ENCODE peak calls at places on chromosomes 16 and 17, in five cellular contexts. One of them, this sample, is unnamed.

GRCh38 chr17:78315355-78316114 is 44.3 kb downstream of the SOCS3 start:
- DNase-seq in K562: peak; percentile 86
- DNase-seq in WTC11: no peak
- DNase-seq in H1: no peak
- DNase-seq in HepG2: peak; percentile 45
- DNase-seq in this sample: peak; percentile 33

GRCh38 chr17:27602721-27603445 is 28.1 kb upstream of the LGALS9 start:
- DNase-seq in K562: peak; percentile 91
- DNase-seq in WTC11: peak; percentile 92
- DNase-seq in H1: peak; percentile 93
- DNase-seq in HepG2: peak; percentile 42
- DNase-seq in this sample: no peak

GRCh38 chr17:62892069-62892675 is 73.9 kb upstream of the TANC2 start:
- DNase-seq in K562: no peak
- DNase-seq in WTC11: no peak
- DNase-seq in H1: no peak
- DNase-seq in HepG2: no peak
- DNase-seq in this sample: no peak

GRCh38 chr16:27625050-27625697 is 75.2 kb downstream of the KATNIP start:
- DNase-seq in K562: no peak
- DNase-seq in WTC11: no peak
- DNase-seq in H1: no peak
- DNase-seq in HepG2: peak; percentile 88
- DNase-seq in this sample: no peak

GRCh38 chr16:1448536-1449116 is 4.3 kb upstream of the CCDC154 start:
- DNase-seq in K562: no peak
- DNase-seq in WTC11: no peak
- DNase-seq in H1: no peak
- DNase-seq in HepG2: no peak
- DNase-seq in this sample: no peak

GRCh38 chr17:82269138-82269881 is 4.2 kb downstream of the CSNK1D start:
- DNase-seq in K562: no peak
- DNase-seq in WTC11: no peak
- DNase-seq in H1: no peak
- DNase-seq in HepG2: no peak
- DNase-seq in this sample: no peak

GRCh38 chr16:66623755-66624154 is 19.3 kb downstream of the CMTM3 start:
- DNase-seq in K562: no peak
- DNase-seq in WTC11: no peak
- DNase-seq in H1: no peak
- DNase-seq in HepG2: no peak
- DNase-seq in this sample: no peak

GRCh38 chr16:73183678-73184092 is 135.8 kb upstream of the ZFHX3 start:
- DNase-seq in K562: no peak
- DNase-seq in WTC11: no peak
- DNase-seq in H1: no peak
- DNase-seq in HepG2: no peak
- DNase-seq in this sample: no peak

GRCh38 chr17:41429667-41430066 is 5.3 kb upstream of the KRT37 start:
- DNase-seq in K562: no peak
- DNase-seq in WTC11: no peak
- DNase-seq in H1: no peak
- DNase-seq in HepG2: no peak
- DNase-seq in this sample: no peak

GRCh38 chr16:24939224-24939623 is 75.9 kb downstream of the ARHGAP17 start:
- DNase-seq in K562: no peak
- DNase-seq in WTC11: no peak
- DNase-seq in H1: no peak
- DNase-seq in HepG2: no peak
- DNase-seq in this sample: no peak

GRCh38 chr16:23532448-23532847 is 22.2 kb upstream of the GGA2 start:
- DNase-seq in K562: no peak
- DNase-seq in WTC11: no peak
- DNase-seq in H1: no peak
- DNase-seq in HepG2: no peak
- DNase-seq in this sample: no peak

GRCh38 chr16:3170440-3171180 is 17.4 kb upstream of the OR1F1 start:
- DNase-seq in K562: no peak
- DNase-seq in WTC11: peak; percentile 66
- DNase-seq in H1: peak; percentile 77
- DNase-seq in HepG2: no peak
- DNase-seq in this sample: no peak

GRCh38 chr17:27523712-27524111 is 67.5 kb downstream of the KSR1 start:
- DNase-seq in K562: no peak
- DNase-seq in WTC11: no peak
- DNase-seq in H1: no peak
- DNase-seq in HepG2: no peak
- DNase-seq in this sample: no peak

GRCh38 chr16:53803998-53804397 is 100.0 kb downstream of the FTO start:
- DNase-seq in K562: no peak
- DNase-seq in WTC11: no peak
- DNase-seq in H1: no peak
- DNase-seq in HepG2: no peak
- DNase-seq in this sample: no peak

GRCh38 chr17:17641621-17642409 is 39.4 kb upstream of the RAI1 start:
- DNase-seq in K562: peak; percentile 50
- DNase-seq in WTC11: peak; percentile 85
- DNase-seq in H1: peak; percentile 90
- DNase-seq in HepG2: peak; percentile 74
- DNase-seq in this sample: peak; percentile 46

GRCh38 chr16:50631249-50631984 is 49.7 kb downstream of the SNX20 start:
- DNase-seq in K562: no peak
- DNase-seq in WTC11: no peak
- DNase-seq in H1: no peak
- DNase-seq in HepG2: no peak
- DNase-seq in this sample: no peak

DNA sequence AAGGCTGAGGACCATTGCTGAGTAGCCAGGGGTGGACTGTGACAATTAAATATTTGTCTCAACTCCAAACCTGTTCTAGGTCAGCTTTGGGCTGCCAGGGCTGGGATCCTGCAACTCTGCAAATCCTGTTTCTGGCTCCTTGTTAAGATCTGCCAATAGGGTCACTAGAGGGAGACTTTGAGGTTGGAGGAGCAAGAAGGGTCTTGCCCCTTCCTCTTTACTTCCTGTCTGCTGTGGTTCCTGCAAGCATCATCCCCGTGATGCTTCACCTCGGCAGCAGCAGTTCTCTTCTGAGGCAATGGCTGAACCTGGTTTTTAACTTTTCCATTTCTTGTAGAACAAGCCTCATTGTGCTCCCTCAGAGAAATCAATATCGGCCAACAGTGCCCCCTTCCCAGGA is 124.6 kb downstream of the IRX5 start:
- DNase-seq in K562: no peak
- DNase-seq in WTC11: no peak
- DNase-seq in H1: no peak
- DNase-seq in HepG2: no peak
- DNase-seq in this sample: no peak
- TF ChIP-seq ATF2 in K562: no peak
- TF ChIP-seq ATF2 in WTC11: no peak
- TF ChIP-seq ATF2 in H1: no peak
- TF ChIP-seq ATF2 in HepG2: no peak
- TF ChIP-seq ATF2 in this sample: no peak

GRCh38 chr16:56506941-56507340 is 12.9 kb downstream of the BBS2 start:
- DNase-seq in K562: no peak
- DNase-seq in WTC11: no peak
- DNase-seq in H1: no peak
- DNase-seq in HepG2: no peak
- DNase-seq in this sample: no peak
- TF ChIP-seq ATF2 in K562: no peak
- TF ChIP-seq ATF2 in WTC11: no peak
- TF ChIP-seq ATF2 in H1: no peak
- TF ChIP-seq ATF2 in HepG2: no peak
- TF ChIP-seq ATF2 in this sample: no peak

GRCh38 chr17:38449364-38449763 is 21.1 kb downstream of the ARHGAP23 start:
- DNase-seq in K562: no peak
- DNase-seq in WTC11: peak; percentile 47
- DNase-seq in H1: no peak
- DNase-seq in HepG2: peak; percentile 67
- DNase-seq in this sample: no peak
- TF ChIP-seq ATF2 in K562: no peak
- TF ChIP-seq ATF2 in WTC11: no peak
- TF ChIP-seq ATF2 in H1: no peak
- TF ChIP-seq ATF2 in HepG2: no peak
- TF ChIP-seq ATF2 in this sample: no peak

GRCh38 chr17:2299136-2299535 is 4.4 kb downstream of the SMG6 start:
- DNase-seq in K562: no peak
- DNase-seq in WTC11: no peak
- DNase-seq in H1: no peak
- DNase-seq in HepG2: no peak
- DNase-seq in this sample: no peak
- TF ChIP-seq ATF2 in K562: no peak
- TF ChIP-seq ATF2 in WTC11: no peak
- TF ChIP-seq ATF2 in H1: no peak
- TF ChIP-seq ATF2 in HepG2: no peak
- TF ChIP-seq ATF2 in this sample: no peak

GRCh38 chr16:55889518-55889917 is 14.3 kb upstream of the CES5A start:
- DNase-seq in K562: no peak
- DNase-seq in WTC11: no peak
- DNase-seq in H1: no peak
- DNase-seq in HepG2: no peak
- DNase-seq in this sample: no peak
- TF ChIP-seq ATF2 in K562: no peak
- TF ChIP-seq ATF2 in WTC11: no peak
- TF ChIP-seq ATF2 in H1: no peak
- TF ChIP-seq ATF2 in HepG2: no peak
- TF ChIP-seq ATF2 in this sample: no peak

GRCh38 chr16:84284168-84284722 is 10.4 kb upstream of the WFDC1 start:
- DNase-seq in K562: peak; percentile 22
- DNase-seq in WTC11: peak; percentile 55
- DNase-seq in H1: peak; percentile 77
- DNase-seq in HepG2: peak; percentile 48
- DNase-seq in this sample: no peak
- TF ChIP-seq ATF2 in K562: no peak
- TF ChIP-seq ATF2 in WTC11: no peak
- TF ChIP-seq ATF2 in H1: no peak
- TF ChIP-seq ATF2 in HepG2: no peak
- TF ChIP-seq ATF2 in this sample: no peak

GRCh38 chr16:20153444-20153843 is 79.8 kb upstream of the GPR139 start:
- DNase-seq in K562: no peak
- DNase-seq in WTC11: no peak
- DNase-seq in H1: no peak
- DNase-seq in HepG2: no peak
- DNase-seq in this sample: no peak
- TF ChIP-seq ATF2 in K562: no peak
- TF ChIP-seq ATF2 in WTC11: no peak
- TF ChIP-seq ATF2 in H1: no peak
- TF ChIP-seq ATF2 in HepG2: no peak
- TF ChIP-seq ATF2 in this sample: no peak

DNA sequence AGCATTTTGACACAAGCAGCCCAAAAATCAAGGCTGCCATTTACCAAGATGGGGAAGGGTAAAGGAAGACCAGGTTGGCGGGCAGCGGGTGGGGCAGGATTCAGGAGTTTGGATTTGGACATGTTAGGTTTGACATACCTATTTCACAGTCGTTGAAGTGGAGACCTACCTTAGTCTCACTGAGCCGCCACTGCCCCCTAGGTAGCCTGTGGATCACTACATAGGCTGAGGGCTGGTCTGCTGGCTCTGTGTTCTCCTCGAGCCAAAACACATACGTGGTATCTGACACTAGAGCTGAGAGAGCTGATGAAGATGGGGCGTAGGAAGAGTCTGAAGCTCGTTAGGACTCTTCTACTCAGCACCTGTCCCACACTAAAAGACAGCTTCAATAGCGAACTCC is 115.1 kb downstream of the HIC1 start:
- DNase-seq in K562: peak; percentile 28
- DNase-seq in WTC11: peak; percentile 68
- DNase-seq in H1: peak; percentile 58
- DNase-seq in HepG2: peak; percentile 35
- DNase-seq in this sample: no peak
- TF ChIP-seq ATF2 in K562: no peak
- TF ChIP-seq ATF2 in WTC11: no peak
- TF ChIP-seq ATF2 in H1: no peak
- TF ChIP-seq ATF2 in HepG2: no peak
- TF ChIP-seq ATF2 in this sample: no peak

GRCh38 chr16:81435567-81435966 is 9.0 kb upstream of the CMIP start:
- DNase-seq in K562: no peak
- DNase-seq in WTC11: no peak
- DNase-seq in H1: no peak
- DNase-seq in HepG2: no peak
- DNase-seq in this sample: no peak

GRCh38 chr16:81440888-81441663 is 3.5 kb upstream of the CMIP start:
- DNase-seq in K562: no peak
- DNase-seq in WTC11: no peak
- DNase-seq in H1: no peak
- DNase-seq in HepG2: peak; percentile 45
- DNase-seq in this sample: no peak

GRCh38 chr16:81442220-81442908 is 2.2 kb upstream of the CMIP start:
- DNase-seq in K562: no peak
- DNase-seq in WTC11: no peak
- DNase-seq in H1: no peak
- DNase-seq in HepG2: no peak
- DNase-seq in this sample: no peak

GRCh38 chr16:81436381-81436780 is 8.2 kb upstream of the CMIP start:
- DNase-seq in K562: no peak
- DNase-seq in WTC11: no peak
- DNase-seq in H1: no peak
- DNase-seq in HepG2: no peak
- DNase-seq in this sample: no peak

GRCh38 chr16:81437860-81438259 is 6.7 kb upstream of the CMIP start:
- DNase-seq in K562: no peak
- DNase-seq in WTC11: no peak
- DNase-seq in H1: no peak
- DNase-seq in HepG2: no peak
- DNase-seq in this sample: no peak
- TF ChIP-seq ATF2 in K562: no peak
- TF ChIP-seq ATF2 in WTC11: no peak
- TF ChIP-seq ATF2 in H1: no peak
- TF ChIP-seq ATF2 in HepG2: no peak
- TF ChIP-seq ATF2 in this sample: no peak